ENCODE peak calls at places on chromosome 15, in five cellular contexts. One of them, this sample, is unnamed.

GRCh38 chr15:40314723-40315276 is 7.1 kb upstream of the PLCB2 start:
- DNase-seq in lower lobe of right lung: no peak
- DNase-seq in choroid plexus epithelial cell: no peak
- DNase-seq in A673: no peak
- DNase-seq in GM06990: no peak
- DNase-seq in this sample: peak

GRCh38 chr15:69412701-69413100 is 1.4 kb upstream of the KIF23 start:
- DNase-seq in choroid plexus epithelial cell: no peak
- DNase-seq in A673: no peak
- DNase-seq in GM06990: no peak
- DNase-seq in lower lobe of right lung: no peak
- DNase-seq in this sample: no peak

GRCh38 chr15:40217166-40217785 is 21.6 kb upstream of the PAK6 start:
- DNase-seq in choroid plexus epithelial cell: peak
- DNase-seq in GM06990: no peak
- DNase-seq in lower lobe of right lung: no peak
- DNase-seq in A673: peak
- DNase-seq in this sample: peak

GRCh38 chr15:35168464-35168863 is 83.4 kb upstream of the NANOGP8 start:
- DNase-seq in A673: peak
- DNase-seq in lower lobe of right lung: no peak
- DNase-seq in choroid plexus epithelial cell: peak
- DNase-seq in GM06990: no peak
- DNase-seq in this sample: peak

GRCh38 chr15:39458131-39458530 is 122.7 kb upstream of the THBS1 start:
- DNase-seq in A673: no peak
- DNase-seq in GM06990: no peak
- DNase-seq in lower lobe of right lung: no peak
- DNase-seq in choroid plexus epithelial cell: no peak
- DNase-seq in this sample: no peak

GRCh38 chr15:74461847-74462511 is 1.0 kb upstream of the UBL7 start:
- DNase-seq in lower lobe of right lung: no peak
- DNase-seq in GM06990: no peak
- DNase-seq in A673: peak
- DNase-seq in choroid plexus epithelial cell: no peak
- DNase-seq in this sample: no peak

GRCh38 chr15:42363942-42364341 is 4.6 kb downstream of the CAPN3 start:
- DNase-seq in choroid plexus epithelial cell: no peak
- DNase-seq in GM06990: no peak
- DNase-seq in lower lobe of right lung: no peak
- DNase-seq in A673: no peak
- DNase-seq in this sample: no peak

GRCh38 chr15:56832125-56832524 is 86.3 kb upstream of the TCF12 start:
- DNase-seq in GM06990: no peak
- DNase-seq in lower lobe of right lung: no peak
- DNase-seq in A673: no peak
- DNase-seq in choroid plexus epithelial cell: no peak
- DNase-seq in this sample: peak

GRCh38 chr15:84982301-84982920 is 755 bp downstream of the PDE8A start:
- DNase-seq in choroid plexus epithelial cell: peak
- DNase-seq in GM06990: peak
- DNase-seq in lower lobe of right lung: peak
- DNase-seq in A673: peak
- DNase-seq in this sample: peak

GRCh38 chr15:28208583-28208982 is 109.5 kb upstream of the OCA2 start:
- DNase-seq in lower lobe of right lung: no peak
- DNase-seq in choroid plexus epithelial cell: no peak
- DNase-seq in A673: no peak
- DNase-seq in GM06990: no peak
- DNase-seq in this sample: no peak

GRCh38 chr15:50247819-50248650 is 17.5 kb downstream of the HDC start:
- DNase-seq in A673: no peak
- DNase-seq in GM06990: no peak
- DNase-seq in choroid plexus epithelial cell: peak
- DNase-seq in lower lobe of right lung: peak
- DNase-seq in this sample: no peak

GRCh38 chr15:89500397-89501270 is 4.3 kb upstream of the RHCG start:
- DNase-seq in A673: no peak
- DNase-seq in choroid plexus epithelial cell: no peak
- DNase-seq in GM06990: no peak
- DNase-seq in lower lobe of right lung: no peak
- DNase-seq in this sample: no peak

GRCh38 chr15:68326711-68327412 is 49.3 kb downstream of the FEM1B start:
- DNase-seq in A673: peak
- DNase-seq in choroid plexus epithelial cell: no peak
- DNase-seq in GM06990: no peak
- DNase-seq in lower lobe of right lung: no peak
- DNase-seq in this sample: no peak

GRCh38 chr15:84633311-84634227 is 20.5 kb downstream of the WDR73 start:
- DNase-seq in A673: peak
- DNase-seq in lower lobe of right lung: peak
- DNase-seq in choroid plexus epithelial cell: peak
- DNase-seq in GM06990: peak
- DNase-seq in this sample: peak

GRCh38 chr15:89089316-89090230 is 1.3 kb downstream of the ABHD2 start:
- DNase-seq in lower lobe of right lung: no peak
- DNase-seq in A673: no peak
- DNase-seq in choroid plexus epithelial cell: no peak
- DNase-seq in GM06990: no peak
- DNase-seq in this sample: no peak

GRCh38 chr15:66928101-66928500 is 137.3 kb upstream of the SMAD3 start:
- DNase-seq in A673: no peak
- DNase-seq in choroid plexus epithelial cell: no peak
- DNase-seq in GM06990: no peak
- DNase-seq in lower lobe of right lung: no peak
- DNase-seq in this sample: no peak

GRCh38 chr15:43517354-43518072 is at the start of gene MAP1A:
- DNase-seq in lower lobe of right lung: no peak
- DNase-seq in choroid plexus epithelial cell: peak
- DNase-seq in A673: peak
- DNase-seq in GM06990: no peak
- DNase-seq in this sample: peak

GRCh38 chr15:49823987-49824538 is 203.2 kb downstream of the DTWD1 start:
- DNase-seq in choroid plexus epithelial cell: no peak
- DNase-seq in lower lobe of right lung: no peak
- DNase-seq in GM06990: no peak
- DNase-seq in A673: no peak
- DNase-seq in this sample: no peak

GRCh38 chr15:43118276-43118675 is 12.4 kb upstream of the UBR1 start:
- DNase-seq in lower lobe of right lung: no peak
- DNase-seq in A673: no peak
- DNase-seq in GM06990: no peak
- DNase-seq in choroid plexus epithelial cell: no peak
- DNase-seq in this sample: no peak

GRCh38 chr15:38912067-38912466 is 347.5 kb upstream of the RASGRP1 start:
- DNase-seq in choroid plexus epithelial cell: no peak
- DNase-seq in A673: no peak
- DNase-seq in lower lobe of right lung: no peak
- DNase-seq in GM06990: no peak
- DNase-seq in this sample: peak

GRCh38 chr15:35669457-35670045 is 123.6 kb upstream of the DPH6 start:
- DNase-seq in A673: no peak
- DNase-seq in choroid plexus epithelial cell: no peak
- DNase-seq in lower lobe of right lung: no peak
- DNase-seq in GM06990: no peak
- DNase-seq in this sample: peak

GRCh38 chr15:42736178-42736792 is 643 bp downstream of the CDAN1 start:
- DNase-seq in GM06990: peak
- DNase-seq in lower lobe of right lung: no peak
- DNase-seq in A673: peak
- DNase-seq in choroid plexus epithelial cell: peak
- DNase-seq in this sample: peak

DNA sequence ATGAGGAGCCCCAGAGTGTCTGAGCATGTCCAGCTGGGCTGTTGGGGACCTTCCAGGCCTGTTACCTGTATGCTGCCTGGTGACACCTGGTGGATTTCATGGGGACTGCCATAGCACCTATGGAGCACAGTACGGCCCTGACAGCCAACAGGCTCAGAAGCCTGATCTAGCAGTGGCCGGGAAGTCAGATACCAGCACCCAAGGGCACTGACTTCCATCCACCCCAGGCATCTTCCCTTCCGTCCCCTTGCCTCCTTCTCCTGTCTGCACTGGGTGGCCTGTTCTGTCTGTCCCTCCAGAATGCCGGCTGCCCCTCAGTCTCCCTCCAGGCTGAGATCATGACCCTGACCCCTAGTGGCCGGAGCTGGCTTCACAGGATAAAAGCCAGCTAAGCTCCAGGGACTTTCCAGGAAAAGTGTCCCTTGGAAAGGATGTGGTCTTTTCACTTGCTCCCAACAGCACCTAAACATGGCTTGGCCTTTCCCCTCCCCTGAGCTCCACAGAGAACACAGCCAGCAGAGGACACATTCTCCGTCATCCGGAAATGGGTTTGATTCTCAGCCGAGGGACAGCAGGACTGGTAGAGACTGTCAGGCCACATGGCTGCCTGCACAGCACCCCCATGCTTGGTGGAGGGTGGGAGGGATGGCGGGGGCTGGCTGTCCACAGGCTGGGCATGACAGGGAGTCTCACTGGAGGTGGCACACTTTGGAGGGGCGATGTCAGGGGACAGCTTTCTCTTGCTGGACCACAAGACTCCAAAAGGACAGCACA is 9.5 kb downstream of the RPS17 start:
- DNase-seq in A673: peak
- DNase-seq in choroid plexus epithelial cell: peak
- DNase-seq in GM06990: peak
- DNase-seq in lower lobe of right lung: peak
- DNase-seq in this sample: peak
- H3K4me3 ChIP-seq in A673: no peak
- H3K4me3 ChIP-seq in choroid plexus epithelial cell: peak
- H3K4me3 ChIP-seq in GM06990: peak
- H3K4me3 ChIP-seq in lower lobe of right lung: peak
- H3K4me3 ChIP-seq in this sample: no peak

GRCh38 chr15:25055356-25056068 is 100.7 kb downstream of the SNRPN start:
- DNase-seq in choroid plexus epithelial cell: no peak
- DNase-seq in A673: no peak
- DNase-seq in GM06990: no peak
- DNase-seq in lower lobe of right lung: no peak
- DNase-seq in this sample: no peak
- TF ChIP-seq CTCF in choroid plexus epithelial cell: no peak
- TF ChIP-seq CTCF in A673: no peak
- TF ChIP-seq CTCF in GM06990: no peak
- TF ChIP-seq CTCF in lower lobe of right lung: no peak
- TF ChIP-seq CTCF in this sample: no peak

DNA sequence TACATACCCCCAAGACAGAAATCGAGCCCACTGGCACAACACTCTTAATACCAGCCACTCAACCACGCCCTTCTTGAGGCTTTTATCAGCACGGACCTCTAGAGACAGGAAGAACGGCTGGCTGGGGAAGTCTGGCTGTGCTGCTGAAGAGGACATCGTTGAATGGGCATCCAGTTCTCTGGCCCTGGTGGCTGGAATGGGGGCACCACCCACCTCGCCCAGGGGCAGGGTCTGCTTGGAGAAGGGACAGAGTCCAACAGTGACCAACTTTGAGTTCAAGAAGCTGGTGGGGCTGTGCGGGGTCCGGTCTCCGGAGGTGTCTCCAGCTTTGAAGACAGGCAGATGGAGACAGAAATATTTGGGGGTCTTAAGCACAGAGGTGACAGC is 77.5 kb downstream of the ATP10A start:
- DNase-seq in choroid plexus epithelial cell: no peak
- DNase-seq in GM06990: no peak
- DNase-seq in lower lobe of right lung: no peak
- DNase-seq in A673: no peak
- DNase-seq in this sample: no peak
- H3K4me3 ChIP-seq in choroid plexus epithelial cell: no peak
- H3K4me3 ChIP-seq in GM06990: no peak
- H3K4me3 ChIP-seq in lower lobe of right lung: no peak
- H3K4me3 ChIP-seq in A673: no peak
- H3K4me3 ChIP-seq in this sample: no peak

GRCh38 chr15:57865294-57865693 is 158.8 kb downstream of the POLR2M start:
- DNase-seq in lower lobe of right lung: no peak
- DNase-seq in GM06990: no peak
- DNase-seq in choroid plexus epithelial cell: peak
- DNase-seq in A673: peak
- DNase-seq in this sample: no peak
- TF ChIP-seq CTCF in lower lobe of right lung: peak
- TF ChIP-seq CTCF in GM06990: peak
- TF ChIP-seq CTCF in choroid plexus epithelial cell: peak
- TF ChIP-seq CTCF in A673: peak
- TF ChIP-seq CTCF in this sample: peak

DNA sequence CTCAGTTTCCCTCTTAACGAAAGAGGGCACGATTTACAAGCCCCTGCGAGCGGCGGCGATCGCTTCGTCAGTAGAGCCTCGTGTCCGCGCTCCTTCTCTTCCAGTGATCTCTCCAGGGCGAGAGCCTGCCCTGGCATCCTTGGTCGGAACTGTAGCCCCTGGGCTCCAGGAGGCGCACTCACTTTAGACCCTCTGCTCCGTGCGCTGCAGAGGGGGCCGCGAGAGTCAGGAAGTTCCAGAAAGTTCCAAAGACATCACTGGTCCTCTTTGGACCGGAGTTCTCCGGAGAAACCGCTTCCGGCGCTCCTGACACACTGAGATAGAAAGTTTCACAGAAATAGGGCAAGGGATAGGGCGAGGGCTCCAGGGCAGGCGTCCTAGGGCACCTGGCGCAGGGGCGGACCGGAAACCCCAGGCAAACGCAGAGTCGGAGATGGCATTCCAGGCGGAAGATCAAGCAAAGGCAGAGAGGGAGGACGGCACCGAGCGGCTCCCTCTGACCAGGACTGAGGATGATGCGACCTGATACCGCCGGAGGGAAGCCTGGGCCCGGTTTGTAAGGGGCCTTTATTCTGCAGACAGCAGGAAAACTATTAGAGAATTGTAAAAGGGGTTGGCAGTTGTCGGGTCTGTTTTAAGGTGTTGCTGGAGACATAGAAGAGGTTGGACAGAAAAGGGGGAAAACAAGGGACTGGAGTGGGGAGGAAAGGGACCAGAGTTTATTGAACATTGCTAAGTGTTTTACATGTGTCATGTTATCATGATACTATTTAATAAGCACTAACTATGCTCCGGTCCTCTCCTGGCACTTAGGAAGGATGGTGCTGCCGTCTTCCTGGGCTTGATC is 1.3 kb upstream of the CPEB1 start:
- DNase-seq in GM06990: no peak
- DNase-seq in A673: no peak
- DNase-seq in choroid plexus epithelial cell: no peak
- DNase-seq in lower lobe of right lung: no peak
- DNase-seq in this sample: no peak
- H3K4me3 ChIP-seq in GM06990: peak
- H3K4me3 ChIP-seq in A673: no peak
- H3K4me3 ChIP-seq in choroid plexus epithelial cell: peak
- H3K4me3 ChIP-seq in lower lobe of right lung: peak
- H3K4me3 ChIP-seq in this sample: no peak